ENCODE peak calls at places on chromosomes 3 and 15, in eight cellular contexts. L is caudate nucleus, B is hypothalamus, M is GM04504, G is GM03348, Q is H4, S is T-cell, C is glutamatergic neuron. K is an unnamed sample.

GRCh38 chr3:117873236-117873635 is 1161.4 kb downstream of the IGSF11 start:
- DNase-seq in S (no peak), C (peak; percentile 24), G (no peak), B (no peak), Q (peak; percentile 73), M (no peak), L (peak; percentile 2), K (no peak)

GRCh38 chr15:25846377-25846776 is 16.8 kb downstream of the ATP10A start:
- DNase-seq in M (no peak), C (no peak), Q (no peak), S (no peak), L (no peak), G (no peak), B (no peak), K (no peak)

GRCh38 chr3:52483577-52484495 is 11.3 kb upstream of the STAB1 start:
- DNase-seq in B (no peak), S (no peak), Q (no peak), M (peak; percentile 63), G (peak; percentile 81), L (no peak), C (no peak), K (no peak)

GRCh38 chr15:89017370-89018066 is 70.7 kb upstream of the ABHD2 start:
- DNase-seq in S (peak; percentile 82), M (peak; percentile 67), B (peak; percentile 27), C (peak; percentile 91), L (peak; percentile 57), G (peak; percentile 82), Q (peak; percentile 65), K (peak; percentile 86)

GRCh38 chr3:45218578-45219390 is 7.3 kb downstream of the TMEM158 start:
- DNase-seq in C (no peak), G (peak; percentile 60), Q (peak; percentile 22), S (no peak), M (no peak), B (no peak), L (no peak), K (peak; percentile 16)

GRCh38 chr15:60255390-60255789 is 142.4 kb downstream of the ANXA2 start:
- DNase-seq in M (no peak), G (no peak), B (no peak), S (no peak), L (no peak), Q (peak; percentile 24), C (no peak), K (peak; percentile 24)

GRCh38 chr15:20340931-20341661 is 200.5 kb downstream of the GOLGA6L6 start:
- DNase-seq in B (no peak), C (peak; percentile 47), Q (no peak), G (peak; percentile 80), M (no peak), L (no peak), S (peak; percentile 40), K (no peak)

GRCh38 chr15:88476635-88477038 is 9.1 kb downstream of the MRPS11 start:
- DNase-seq in S (no peak), C (peak; percentile 63), B (no peak), Q (peak; percentile 47), G (peak; percentile 60), M (peak; percentile 10), L (peak; percentile 33), K (peak; percentile 68)

GRCh38 chr3:146375214-146375613 is 94.1 kb downstream of the PLSCR2 start:
- DNase-seq in S (no peak), C (no peak), L (no peak), M (no peak), G (peak; percentile 48), B (no peak), Q (no peak), K (no peak)

GRCh38 chr15:31366169-31366734 is 39.6 kb downstream of the KLF13 start:
- DNase-seq in L (peak; percentile 74), B (no peak), S (no peak), C (no peak), G (peak; percentile 24), M (no peak), Q (no peak), K (no peak)